ENCODE peak calls at places on chromosomes 7 and 10, in five cellular contexts. One of them, this sample, is unnamed.

GRCh38 chr10:824497-824896 is 107.0 kb downstream of the LARP4B start:
- DNase-seq in NCI-H2171 treated with DMSO at 0.1 percent for 48 hours: no peak
- DNase-seq in NCI-H1105 treated with DMSO at 0.1 percent for 48 hours: no peak
- DNase-seq in SK-N-SH: no peak
- DNase-seq in dermis microvascular lymphatic vessel endothelial cell: no peak
- DNase-seq in this sample: no peak

GRCh38 chr10:68561804-68562649 is 1.9 kb downstream of the TET1 start:
- DNase-seq in NCI-H1105 treated with DMSO at 0.1 percent for 48 hours: peak
- DNase-seq in SK-N-SH: peak
- DNase-seq in NCI-H2171 treated with DMSO at 0.1 percent for 48 hours: no peak
- DNase-seq in dermis microvascular lymphatic vessel endothelial cell: no peak
- DNase-seq in this sample: peak

GRCh38 chr10:93872776-93873175 is 21.0 kb upstream of the SLC35G1 start:
- DNase-seq in dermis microvascular lymphatic vessel endothelial cell: no peak
- DNase-seq in NCI-H1105 treated with DMSO at 0.1 percent for 48 hours: no peak
- DNase-seq in NCI-H2171 treated with DMSO at 0.1 percent for 48 hours: peak
- DNase-seq in SK-N-SH: no peak
- DNase-seq in this sample: no peak

GRCh38 chr10:110845756-110846620 is 25.7 kb upstream of the PDCD4 start:
- DNase-seq in SK-N-SH: no peak
- DNase-seq in dermis microvascular lymphatic vessel endothelial cell: no peak
- DNase-seq in NCI-H1105 treated with DMSO at 0.1 percent for 48 hours: no peak
- DNase-seq in NCI-H2171 treated with DMSO at 0.1 percent for 48 hours: peak
- DNase-seq in this sample: peak

GRCh38 chr10:132942101-132942739 is at the start of gene CFAP46:
- DNase-seq in dermis microvascular lymphatic vessel endothelial cell: peak
- DNase-seq in NCI-H2171 treated with DMSO at 0.1 percent for 48 hours: peak
- DNase-seq in NCI-H1105 treated with DMSO at 0.1 percent for 48 hours: peak
- DNase-seq in SK-N-SH: peak
- DNase-seq in this sample: no peak

GRCh38 chr7:80907141-80907601 is 11.7 kb downstream of the SEMA3C start:
- DNase-seq in dermis microvascular lymphatic vessel endothelial cell: no peak
- DNase-seq in SK-N-SH: peak
- DNase-seq in NCI-H1105 treated with DMSO at 0.1 percent for 48 hours: peak
- DNase-seq in NCI-H2171 treated with DMSO at 0.1 percent for 48 hours: no peak
- DNase-seq in this sample: no peak

GRCh38 chr7:44222776-44223261 is 22.0 kb downstream of the YKT6 start:
- DNase-seq in NCI-H2171 treated with DMSO at 0.1 percent for 48 hours: peak
- DNase-seq in SK-N-SH: no peak
- DNase-seq in dermis microvascular lymphatic vessel endothelial cell: no peak
- DNase-seq in NCI-H1105 treated with DMSO at 0.1 percent for 48 hours: no peak
- DNase-seq in this sample: no peak

GRCh38 chr10:72089618-72090017 is 1.3 kb upstream of the SPOCK2 start:
- DNase-seq in NCI-H1105 treated with DMSO at 0.1 percent for 48 hours: no peak
- DNase-seq in NCI-H2171 treated with DMSO at 0.1 percent for 48 hours: no peak
- DNase-seq in dermis microvascular lymphatic vessel endothelial cell: no peak
- DNase-seq in SK-N-SH: no peak
- DNase-seq in this sample: peak

GRCh38 chr7:154241988-154242387 is 189.8 kb downstream of the DPP6 start:
- DNase-seq in NCI-H2171 treated with DMSO at 0.1 percent for 48 hours: no peak
- DNase-seq in NCI-H1105 treated with DMSO at 0.1 percent for 48 hours: no peak
- DNase-seq in SK-N-SH: no peak
- DNase-seq in dermis microvascular lymphatic vessel endothelial cell: no peak
- DNase-seq in this sample: no peak

GRCh38 chr10:129023057-129023456 is 444.0 kb upstream of the MGMT start:
- DNase-seq in NCI-H2171 treated with DMSO at 0.1 percent for 48 hours: no peak
- DNase-seq in SK-N-SH: no peak
- DNase-seq in dermis microvascular lymphatic vessel endothelial cell: no peak
- DNase-seq in NCI-H1105 treated with DMSO at 0.1 percent for 48 hours: no peak
- DNase-seq in this sample: no peak

GRCh38 chr10:114404171-114405010 is at the start of gene AFAP1L2:
- DNase-seq in SK-N-SH: peak
- DNase-seq in NCI-H2171 treated with DMSO at 0.1 percent for 48 hours: no peak
- DNase-seq in NCI-H1105 treated with DMSO at 0.1 percent for 48 hours: no peak
- DNase-seq in dermis microvascular lymphatic vessel endothelial cell: peak
- DNase-seq in this sample: peak

GRCh38 chr10:114445332-114445731 is 41.0 kb upstream of the AFAP1L2 start:
- DNase-seq in NCI-H2171 treated with DMSO at 0.1 percent for 48 hours: no peak
- DNase-seq in SK-N-SH: no peak
- DNase-seq in NCI-H1105 treated with DMSO at 0.1 percent for 48 hours: no peak
- DNase-seq in dermis microvascular lymphatic vessel endothelial cell: no peak
- DNase-seq in this sample: no peak

GRCh38 chr7:44145419-44145968 is 4.4 kb upstream of the MYL7 start:
- DNase-seq in NCI-H1105 treated with DMSO at 0.1 percent for 48 hours: no peak
- DNase-seq in NCI-H2171 treated with DMSO at 0.1 percent for 48 hours: no peak
- DNase-seq in dermis microvascular lymphatic vessel endothelial cell: no peak
- DNase-seq in SK-N-SH: peak
- DNase-seq in this sample: peak

GRCh38 chr7:84642611-84643010 is 448.0 kb upstream of the SEMA3A start:
- DNase-seq in NCI-H2171 treated with DMSO at 0.1 percent for 48 hours: no peak
- DNase-seq in dermis microvascular lymphatic vessel endothelial cell: no peak
- DNase-seq in SK-N-SH: peak
- DNase-seq in NCI-H1105 treated with DMSO at 0.1 percent for 48 hours: no peak
- DNase-seq in this sample: no peak

GRCh38 chr7:13198036-13198435 is 510.6 kb downstream of the ARL4A start:
- DNase-seq in dermis microvascular lymphatic vessel endothelial cell: no peak
- DNase-seq in NCI-H1105 treated with DMSO at 0.1 percent for 48 hours: no peak
- DNase-seq in SK-N-SH: no peak
- DNase-seq in NCI-H2171 treated with DMSO at 0.1 percent for 48 hours: no peak
- DNase-seq in this sample: no peak

GRCh38 chr10:124837687-124838086 is 36.1 kb downstream of the ABRAXAS2 start:
- DNase-seq in SK-N-SH: peak
- DNase-seq in dermis microvascular lymphatic vessel endothelial cell: no peak
- DNase-seq in NCI-H1105 treated with DMSO at 0.1 percent for 48 hours: no peak
- DNase-seq in NCI-H2171 treated with DMSO at 0.1 percent for 48 hours: no peak
- DNase-seq in this sample: no peak

GRCh38 chr7:16765436-16765859 is 11.9 kb downstream of the TSPAN13 start:
- DNase-seq in dermis microvascular lymphatic vessel endothelial cell: peak
- DNase-seq in SK-N-SH: no peak
- DNase-seq in NCI-H2171 treated with DMSO at 0.1 percent for 48 hours: no peak
- DNase-seq in NCI-H1105 treated with DMSO at 0.1 percent for 48 hours: no peak
- DNase-seq in this sample: no peak

GRCh38 chr7:133436014-133436428 is 183.1 kb downstream of the EXOC4 start:
- DNase-seq in NCI-H2171 treated with DMSO at 0.1 percent for 48 hours: no peak
- DNase-seq in dermis microvascular lymphatic vessel endothelial cell: peak
- DNase-seq in NCI-H1105 treated with DMSO at 0.1 percent for 48 hours: no peak
- DNase-seq in SK-N-SH: no peak
- DNase-seq in this sample: no peak

GRCh38 chr10:106043833-106044232 is 1120.7 kb downstream of the SORCS1 start:
- DNase-seq in NCI-H1105 treated with DMSO at 0.1 percent for 48 hours: no peak
- DNase-seq in SK-N-SH: no peak
- DNase-seq in NCI-H2171 treated with DMSO at 0.1 percent for 48 hours: no peak
- DNase-seq in dermis microvascular lymphatic vessel endothelial cell: no peak
- DNase-seq in this sample: no peak

GRCh38 chr10:125629758-125630376 is 53.1 kb downstream of the TEX36 start:
- DNase-seq in dermis microvascular lymphatic vessel endothelial cell: peak
- DNase-seq in NCI-H1105 treated with DMSO at 0.1 percent for 48 hours: peak
- DNase-seq in SK-N-SH: peak
- DNase-seq in NCI-H2171 treated with DMSO at 0.1 percent for 48 hours: peak
- DNase-seq in this sample: peak

GRCh38 chr10:14873090-14873760 is 5.4 kb upstream of the SUV39H2 start:
- DNase-seq in NCI-H2171 treated with DMSO at 0.1 percent for 48 hours: no peak
- DNase-seq in NCI-H1105 treated with DMSO at 0.1 percent for 48 hours: no peak
- DNase-seq in dermis microvascular lymphatic vessel endothelial cell: no peak
- DNase-seq in SK-N-SH: no peak
- DNase-seq in this sample: no peak

GRCh38 chr10:12793106-12793505 is 208.4 kb downstream of the CCDC3 start:
- DNase-seq in NCI-H1105 treated with DMSO at 0.1 percent for 48 hours: no peak
- DNase-seq in NCI-H2171 treated with DMSO at 0.1 percent for 48 hours: no peak
- DNase-seq in dermis microvascular lymphatic vessel endothelial cell: no peak
- DNase-seq in SK-N-SH: no peak
- DNase-seq in this sample: no peak

GRCh38 chr10:17730667-17731066 is 21.3 kb upstream of the TMEM236 start:
- DNase-seq in NCI-H1105 treated with DMSO at 0.1 percent for 48 hours: no peak
- DNase-seq in NCI-H2171 treated with DMSO at 0.1 percent for 48 hours: no peak
- DNase-seq in SK-N-SH: no peak
- DNase-seq in dermis microvascular lymphatic vessel endothelial cell: no peak
- DNase-seq in this sample: no peak

GRCh38 chr7:88116395-88116794 is 103.4 kb downstream of the SRI start:
- DNase-seq in NCI-H2171 treated with DMSO at 0.1 percent for 48 hours: peak
- DNase-seq in dermis microvascular lymphatic vessel endothelial cell: no peak
- DNase-seq in SK-N-SH: no peak
- DNase-seq in NCI-H1105 treated with DMSO at 0.1 percent for 48 hours: no peak
- DNase-seq in this sample: no peak

GRCh38 chr7:28800150-28800549 is 158.0 kb downstream of the TRIL start:
- DNase-seq in dermis microvascular lymphatic vessel endothelial cell: no peak
- DNase-seq in NCI-H2171 treated with DMSO at 0.1 percent for 48 hours: no peak
- DNase-seq in SK-N-SH: no peak
- DNase-seq in NCI-H1105 treated with DMSO at 0.1 percent for 48 hours: no peak
- DNase-seq in this sample: no peak

GRCh38 chr7:85322252-85322651 is 135.4 kb upstream of the SEMA3D start:
- DNase-seq in NCI-H2171 treated with DMSO at 0.1 percent for 48 hours: no peak
- DNase-seq in NCI-H1105 treated with DMSO at 0.1 percent for 48 hours: no peak
- DNase-seq in SK-N-SH: no peak
- DNase-seq in dermis microvascular lymphatic vessel endothelial cell: no peak
- DNase-seq in this sample: no peak

GRCh38 chr10:102776779-102777417 is 33.1 kb downstream of the WBP1L start:
- DNase-seq in NCI-H1105 treated with DMSO at 0.1 percent for 48 hours: no peak
- DNase-seq in SK-N-SH: peak
- DNase-seq in NCI-H2171 treated with DMSO at 0.1 percent for 48 hours: peak
- DNase-seq in dermis microvascular lymphatic vessel endothelial cell: peak
- DNase-seq in this sample: peak

GRCh38 chr7:150968698-150969482 is 9.2 kb downstream of the KCNH2 start:
- DNase-seq in NCI-H2171 treated with DMSO at 0.1 percent for 48 hours: no peak
- DNase-seq in dermis microvascular lymphatic vessel endothelial cell: no peak
- DNase-seq in SK-N-SH: no peak
- DNase-seq in NCI-H1105 treated with DMSO at 0.1 percent for 48 hours: no peak
- DNase-seq in this sample: peak

GRCh38 chr7:17090751-17091150 is 207.7 kb upstream of the AHR start:
- DNase-seq in NCI-H1105 treated with DMSO at 0.1 percent for 48 hours: no peak
- DNase-seq in NCI-H2171 treated with DMSO at 0.1 percent for 48 hours: no peak
- DNase-seq in dermis microvascular lymphatic vessel endothelial cell: no peak
- DNase-seq in SK-N-SH: no peak
- DNase-seq in this sample: no peak

GRCh38 chr10:77565590-77566023 is 72.0 kb downstream of the KCNMA1 start:
- DNase-seq in NCI-H2171 treated with DMSO at 0.1 percent for 48 hours: no peak
- DNase-seq in SK-N-SH: no peak
- DNase-seq in NCI-H1105 treated with DMSO at 0.1 percent for 48 hours: no peak
- DNase-seq in dermis microvascular lymphatic vessel endothelial cell: no peak
- DNase-seq in this sample: no peak

GRCh38 chr7:19916011-19916410 is 142.6 kb upstream of the TMEM196 start:
- DNase-seq in dermis microvascular lymphatic vessel endothelial cell: no peak
- DNase-seq in NCI-H2171 treated with DMSO at 0.1 percent for 48 hours: no peak
- DNase-seq in SK-N-SH: no peak
- DNase-seq in NCI-H1105 treated with DMSO at 0.1 percent for 48 hours: no peak
- DNase-seq in this sample: no peak

GRCh38 chr7:42877852-42878251 is 34.0 kb downstream of the C7orf25 start:
- DNase-seq in NCI-H1105 treated with DMSO at 0.1 percent for 48 hours: no peak
- DNase-seq in NCI-H2171 treated with DMSO at 0.1 percent for 48 hours: no peak
- DNase-seq in dermis microvascular lymphatic vessel endothelial cell: no peak
- DNase-seq in SK-N-SH: no peak
- DNase-seq in this sample: no peak

GRCh38 chr7:37359662-37360444 is 88.8 kb downstream of the ELMO1 start:
- DNase-seq in NCI-H2171 treated with DMSO at 0.1 percent for 48 hours: peak
- DNase-seq in dermis microvascular lymphatic vessel endothelial cell: peak
- DNase-seq in NCI-H1105 treated with DMSO at 0.1 percent for 48 hours: no peak
- DNase-seq in SK-N-SH: no peak
- DNase-seq in this sample: no peak

GRCh38 chr7:44375236-44375699 is 49.9 kb upstream of the CAMK2B start:
- DNase-seq in SK-N-SH: peak
- DNase-seq in dermis microvascular lymphatic vessel endothelial cell: peak
- DNase-seq in NCI-H1105 treated with DMSO at 0.1 percent for 48 hours: no peak
- DNase-seq in NCI-H2171 treated with DMSO at 0.1 percent for 48 hours: no peak
- DNase-seq in this sample: no peak

GRCh38 chr10:46079831-46080585 is 33.9 kb upstream of the MSMB start:
- DNase-seq in dermis microvascular lymphatic vessel endothelial cell: no peak
- DNase-seq in SK-N-SH: no peak
- DNase-seq in NCI-H2171 treated with DMSO at 0.1 percent for 48 hours: no peak
- DNase-seq in NCI-H1105 treated with DMSO at 0.1 percent for 48 hours: no peak
- DNase-seq in this sample: no peak

GRCh38 chr10:131875501-131875900 is 25.3 kb upstream of the PPP2R2D start:
- DNase-seq in dermis microvascular lymphatic vessel endothelial cell: no peak
- DNase-seq in NCI-H1105 treated with DMSO at 0.1 percent for 48 hours: no peak
- DNase-seq in SK-N-SH: no peak
- DNase-seq in NCI-H2171 treated with DMSO at 0.1 percent for 48 hours: no peak
- DNase-seq in this sample: no peak

GRCh38 chr7:27137603-27138410 is 5.7 kb downstream of the HOXA5 start:
- DNase-seq in NCI-H2171 treated with DMSO at 0.1 percent for 48 hours: no peak
- DNase-seq in SK-N-SH: no peak
- DNase-seq in NCI-H1105 treated with DMSO at 0.1 percent for 48 hours: no peak
- DNase-seq in dermis microvascular lymphatic vessel endothelial cell: no peak
- DNase-seq in this sample: no peak

GRCh38 chr10:21173964-21174669 is 277.0 kb upstream of the NEBL start:
- DNase-seq in NCI-H2171 treated with DMSO at 0.1 percent for 48 hours: peak
- DNase-seq in dermis microvascular lymphatic vessel endothelial cell: peak
- DNase-seq in SK-N-SH: peak
- DNase-seq in NCI-H1105 treated with DMSO at 0.1 percent for 48 hours: peak
- DNase-seq in this sample: peak

GRCh38 chr10:44994752-44995530 is 5.8 kb upstream of the ZNF22 start:
- DNase-seq in dermis microvascular lymphatic vessel endothelial cell: no peak
- DNase-seq in NCI-H2171 treated with DMSO at 0.1 percent for 48 hours: no peak
- DNase-seq in SK-N-SH: no peak
- DNase-seq in NCI-H1105 treated with DMSO at 0.1 percent for 48 hours: no peak
- DNase-seq in this sample: no peak

GRCh38 chr10:43679509-43679908 is 30.8 kb upstream of the ZNF32 start:
- DNase-seq in dermis microvascular lymphatic vessel endothelial cell: no peak
- DNase-seq in NCI-H2171 treated with DMSO at 0.1 percent for 48 hours: no peak
- DNase-seq in SK-N-SH: no peak
- DNase-seq in NCI-H1105 treated with DMSO at 0.1 percent for 48 hours: peak
- DNase-seq in this sample: peak

This sample was measured in mucosa of descending colon.